ENCODE peak calls at places on chromosomes 5 and 9, in five cellular contexts. O is neural progenitor cell, K is OCI-LY7, Z is neuronal stem cell, B is IMR-90. P is an unnamed sample.
A peak's percentile ranks its signal among the peaks of the same experiment; 100 is the strongest.

GRCh38 chr5:147538232-147538631 is 28.4 kb upstream of the DPYSL3 start:
- DNase-seq in O (no peak), K (no peak), Z (no peak), B (no peak), P (no peak)

GRCh38 chr5:38715671-38716070 is 130.1 kb upstream of the OSMR start:
- DNase-seq in O (peak; percentile 48), K (no peak), Z (peak; percentile 43), B (peak; percentile 2), P (no peak)

GRCh38 chr9:124468061-124468740 is 17.9 kb downstream of the ADGRD2 start:
- DNase-seq in O (no peak), K (peak; percentile 17), Z (no peak), B (no peak), P (peak; percentile 48)

GRCh38 chr5:81179959-81180358 is 53.2 kb upstream of the CKMT2 start:
- DNase-seq in O (no peak), K (no peak), Z (no peak), B (no peak), P (no peak)

GRCh38 chr9:76677481-76678055 is 86.7 kb upstream of the PCA3 start:
- DNase-seq in O (no peak), K (no peak), Z (no peak), B (no peak), P (no peak)

GRCh38 chr5:107270561-107270960 is 400.2 kb downstream of the EFNA5 start:
- DNase-seq in O (no peak), K (no peak), Z (no peak), B (no peak), P (no peak)

GRCh38 chr9:106799146-106799545 is 63.8 kb upstream of the ZNF462 start:
- DNase-seq in O (no peak), K (no peak), Z (no peak), B (peak; percentile 79), P (no peak)

GRCh38 chr9:87887661-87888480 is 5.2 kb downstream of the SPATA31E1 start:
- DNase-seq in O (no peak), K (no peak), Z (no peak), B (no peak), P (no peak)

GRCh38 chr9:94612071-94612470 is 18.4 kb upstream of the FBP2 start:
- DNase-seq in O (no peak), K (no peak), Z (no peak), B (no peak), P (no peak)

GRCh38 chr9:107484117-107484723 is 5.3 kb downstream of the KLF4 start:
- DNase-seq in O (peak; percentile 79), K (peak; percentile 21), Z (peak; percentile 41), B (peak; percentile 81), P (peak; percentile 77)

GRCh38 chr9:116491219-116491618 is 195.9 kb upstream of the TRIM32 start:
- DNase-seq in O (no peak), K (no peak), Z (no peak), B (no peak), P (no peak)

GRCh38 chr5:149370878-149371277 is 8.2 kb downstream of the IL17B start:
- DNase-seq in O (no peak), K (no peak), Z (no peak), B (no peak), P (no peak)

GRCh38 chr9:6696178-6696577 is 50.6 kb upstream of the GLDC start:
- DNase-seq in O (no peak), K (no peak), Z (no peak), B (no peak), P (no peak)

GRCh38 chr9:113541019-113541900 is 77.7 kb downstream of the RGS3 start:
- DNase-seq in O (peak; percentile 87), K (peak; percentile 52), Z (peak; percentile 56), B (peak; percentile 55), P (peak; percentile 88)

GRCh38 chr5:159971038-159971437 is 37.9 kb upstream of the TTC1 start:
- DNase-seq in O (no peak), K (no peak), Z (no peak), B (peak; percentile 84), P (no peak)

GRCh38 chr5:96978812-96979449 is 43.1 kb downstream of the LNPEP start:
- DNase-seq in O (peak; percentile 6), K (no peak), Z (no peak), B (peak; percentile 78), P (no peak)

GRCh38 chr5:88390007-88390385 is 121.4 kb upstream of the TMEM161B start:
- DNase-seq in O (no peak), K (no peak), Z (no peak), B (no peak), P (no peak)

GRCh38 chr5:174935854-174936474 is 211.6 kb downstream of the MSX2 start:
- DNase-seq in O (peak; percentile 78), K (peak; percentile 34), Z (peak; percentile 61), B (peak; percentile 30), P (peak; percentile 60)

GRCh38 chr5:149586708-149587318 is 5.5 kb downstream of the ARHGEF37 start:
- DNase-seq in O (no peak), K (no peak), Z (no peak), B (no peak), P (no peak)

GRCh38 chr5:40485021-40485998 is 194.4 kb upstream of the PTGER4 start:
- DNase-seq in O (no peak), K (peak; percentile 51), Z (no peak), B (no peak), P (no peak)
- H3K4me2 ChIP-seq in O (no peak overlapping the region), K (peak overlapping the region; percentile 74), Z (no peak overlapping the region), B (no peak overlapping the region), P (peak overlapping the region; percentile 20)

GRCh38 chr9:33461474-33461873 is 12.2 kb downstream of the NOL6 start:
- DNase-seq in O (no peak), K (no peak), Z (no peak), B (no peak), P (no peak)
- H3K36me3 ChIP-seq in O (no peaks in the 10 kb centered on the region), K (peaks cover 66% of the 10 kb centered on the region), Z (peaks cover 65% of the 10 kb centered on the region), B (peaks cover 58% of the 10 kb centered on the region), P (peaks cover 19% of the 10 kb centered on the region)

GRCh38 chr5:171632618-171633017 is 153.0 kb upstream of the SMIM23 start:
- DNase-seq in O (no peak), K (no peak), Z (no peak), B (no peak), P (no peak)

GRCh38 chr5:171630047-171630669 is 155.5 kb upstream of the SMIM23 start:
- DNase-seq in O (peak; percentile 87), K (no peak), Z (peak; percentile 63), B (peak; percentile 52), P (no peak)

GRCh38 chr5:171629221-171630005 is 156.2 kb upstream of the SMIM23 start:
- DNase-seq in O (no peak), K (no peak), Z (no peak), B (peak; percentile 7), P (no peak)

GRCh38 chr5:171628344-171628743 is 157.3 kb upstream of the SMIM23 start:
- DNase-seq in O (no peak), K (no peak), Z (no peak), B (no peak), P (no peak)

DNA sequence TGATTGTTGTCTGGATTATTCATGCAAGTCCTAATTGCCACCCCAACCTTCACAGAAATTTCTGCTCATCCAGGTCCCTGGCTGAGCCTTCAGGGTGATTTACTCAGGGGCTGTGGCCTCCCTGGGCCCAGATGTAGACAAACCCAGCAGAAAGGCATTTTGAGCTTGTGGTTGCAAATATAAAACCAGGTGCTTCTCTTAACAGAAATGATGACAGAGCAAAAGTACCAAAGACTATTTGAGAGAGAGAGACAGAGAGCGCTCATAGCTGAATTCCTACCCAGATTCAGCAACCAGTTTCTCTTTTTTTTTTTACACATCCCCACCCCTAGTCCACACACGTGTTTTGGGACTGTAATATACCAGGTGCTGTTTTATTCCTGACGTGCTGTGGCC is 154.9 kb upstream of the SMIM23 start:
- DNase-seq in O (no peak), K (no peak), Z (no peak), B (no peak), P (no peak)
- H3K4me2 ChIP-seq in O (no peak overlapping the region), K (no peak overlapping the region), Z (no peak overlapping the region), B (no peak overlapping the region), P (no peak overlapping the region)

GRCh38 chr9:104618104-104618503 is at the start of gene OR13C9:
- DNase-seq in O (no peak), K (no peak), Z (no peak), B (no peak), P (no peak)
- H3K36me3 ChIP-seq in O (no peaks in the 10 kb centered on the region), K (no peaks in the 10 kb centered on the region), Z (no peaks in the 10 kb centered on the region), B (no peaks in the 10 kb centered on the region), P (no peaks in the 10 kb centered on the region)

GRCh38 chr5:1644810-1645571 is 121.2 kb upstream of the LPCAT1 start:
- DNase-seq in O (peak; percentile 94), K (peak; percentile 86), Z (peak; percentile 82), B (peak; percentile 78), P (peak; percentile 92)

GRCh38 chr5:1642221-1642620 is 118.5 kb upstream of the LPCAT1 start:
- DNase-seq in O (no peak), K (no peak), Z (no peak), B (no peak), P (no peak)

GRCh38 chr5:1641560-1642166 is 117.9 kb upstream of the LPCAT1 start:
- DNase-seq in O (peak; percentile 91), K (peak; percentile 90), Z (peak; percentile 68), B (peak; percentile 84), P (peak; percentile 95)

GRCh38 chr5:1642621-1643061 is 118.9 kb upstream of the LPCAT1 start:
- DNase-seq in O (peak; percentile 1), K (no peak), Z (no peak), B (no peak), P (no peak)

DNA sequence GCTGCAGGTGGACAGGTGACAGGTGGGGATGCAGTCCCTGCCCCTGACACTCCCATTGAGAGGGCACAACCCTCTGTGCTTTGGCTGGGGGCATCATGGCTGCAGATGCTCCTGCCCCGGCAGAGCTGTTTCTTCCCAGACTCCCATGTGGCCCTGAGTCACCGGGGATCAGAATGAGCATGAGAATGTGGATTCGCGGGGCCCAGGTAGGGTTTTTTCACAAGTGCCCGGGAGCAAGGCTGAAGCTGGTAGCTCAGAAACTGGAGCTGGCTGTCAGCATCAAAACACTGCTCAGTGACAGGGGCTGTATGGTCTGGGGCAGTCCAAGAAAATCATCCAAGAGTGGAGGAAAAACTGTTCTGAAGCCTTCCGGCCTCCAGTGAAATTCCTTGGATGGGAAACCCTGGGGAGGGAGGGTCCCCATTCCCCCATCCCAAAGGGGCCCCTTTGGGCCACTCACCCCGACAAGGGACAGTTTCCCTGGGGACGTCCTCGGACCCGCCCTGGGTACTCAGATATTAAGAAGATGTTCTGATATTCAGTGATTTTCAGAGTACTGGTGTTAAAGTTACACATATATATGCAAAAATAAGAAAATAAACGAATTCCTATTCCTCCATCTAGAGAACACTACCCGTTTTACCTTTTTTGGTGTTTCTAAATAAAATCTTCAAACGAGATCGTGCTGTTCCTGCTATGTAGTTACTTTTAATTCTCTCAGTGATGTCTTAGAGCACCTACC is 120.1 kb upstream of the LPCAT1 start:
- DNase-seq in O (peak; percentile 2), K (no peak), Z (no peak), B (no peak), P (no peak)
- H3K4me2 ChIP-seq in O (peak overlapping the region; percentile 64), K (peak overlapping the region; percentile 32), Z (no peak overlapping the region), B (no peak overlapping the region), P (no peak overlapping the region)

GRCh38 chr5:75351058-75351926 is 14.3 kb downstream of the HMGCR start:
- DNase-seq in O (no peak), K (no peak), Z (no peak), B (no peak), P (no peak)
- H3K36me3 ChIP-seq in O (peaks cover 81% of the 10 kb centered on the region), K (peaks cover 96% of the 10 kb centered on the region), Z (peaks cover 100% of the 10 kb centered on the region), B (peaks cover 21% of the 10 kb centered on the region), P (peaks cover 84% of the 10 kb centered on the region)

GRCh38 chr9:133715866-133716563 is 22.1 kb downstream of the SARDH start:
- DNase-seq in O (peak; percentile 59), K (peak; percentile 75), Z (no peak), B (peak; percentile 22), P (peak; percentile 73)
- H3K4me2 ChIP-seq in O (no peak overlapping the region), K (no peak overlapping the region), Z (no peak overlapping the region), B (no peak overlapping the region), P (no peak overlapping the region)

P was measured in Karpas-422.